ENCODE peak calls at places on chromosomes 11 and 22, in ten cellular contexts. One of them, this sample, is unnamed. For H3K4me1, the result is how much of the 10 kb centered on the place peaks cover.

GRCh38 chr11:33582636-33583325 is 117.8 kb downstream of the C11orf91 start:
- DNase-seq in A549: no peak
- DNase-seq in kidney: no peak
- DNase-seq in CD8-positive, alpha-beta T cell: no peak
- DNase-seq in SJSA1: no peak
- DNase-seq in astrocyte: no peak
- DNase-seq in effector memory CD4-positive, alpha-beta T cell: no peak
- DNase-seq in hepatocyte: no peak
- DNase-seq in tibial artery: no peak
- DNase-seq in mesendoderm: no peak
- DNase-seq in this sample: no peak

GRCh38 chr22:49566141-49566541 is 261.5 kb downstream of the BRD1 start:
- DNase-seq in CD8-positive, alpha-beta T cell: no peak
- DNase-seq in astrocyte: no peak
- DNase-seq in tibial artery: peak
- DNase-seq in kidney: peak
- DNase-seq in effector memory CD4-positive, alpha-beta T cell: no peak
- DNase-seq in mesendoderm: no peak
- DNase-seq in SJSA1: no peak
- DNase-seq in A549: no peak
- DNase-seq in hepatocyte: no peak
- DNase-seq in this sample: no peak

GRCh38 chr22:50403701-50404101 is 60.6 kb downstream of the PPP6R2 start:
- DNase-seq in A549: no peak
- DNase-seq in SJSA1: no peak
- DNase-seq in mesendoderm: no peak
- DNase-seq in CD8-positive, alpha-beta T cell: no peak
- DNase-seq in hepatocyte: peak
- DNase-seq in astrocyte: no peak
- DNase-seq in tibial artery: peak
- DNase-seq in effector memory CD4-positive, alpha-beta T cell: no peak
- DNase-seq in kidney: peak
- DNase-seq in this sample: no peak

GRCh38 chr11:73429121-73429740 is 53.0 kb downstream of the RELT start:
- DNase-seq in mesendoderm: peak
- DNase-seq in tibial artery: no peak
- DNase-seq in CD8-positive, alpha-beta T cell: no peak
- DNase-seq in SJSA1: no peak
- DNase-seq in effector memory CD4-positive, alpha-beta T cell: no peak
- DNase-seq in A549: no peak
- DNase-seq in kidney: no peak
- DNase-seq in hepatocyte: no peak
- DNase-seq in astrocyte: peak
- DNase-seq in this sample: no peak

GRCh38 chr11:110362916-110363574 is 66.6 kb upstream of the RDX start:
- DNase-seq in kidney: no peak
- DNase-seq in tibial artery: no peak
- DNase-seq in SJSA1: peak
- DNase-seq in A549: no peak
- DNase-seq in hepatocyte: peak
- DNase-seq in effector memory CD4-positive, alpha-beta T cell: no peak
- DNase-seq in astrocyte: no peak
- DNase-seq in mesendoderm: peak
- DNase-seq in CD8-positive, alpha-beta T cell: no peak
- DNase-seq in this sample: no peak

GRCh38 chr11:130220311-130221030 is 60.9 kb downstream of the ST14 start:
- DNase-seq in mesendoderm: no peak
- DNase-seq in CD8-positive, alpha-beta T cell: no peak
- DNase-seq in astrocyte: no peak
- DNase-seq in SJSA1: no peak
- DNase-seq in tibial artery: no peak
- DNase-seq in hepatocyte: no peak
- DNase-seq in effector memory CD4-positive, alpha-beta T cell: no peak
- DNase-seq in A549: no peak
- DNase-seq in kidney: peak
- DNase-seq in this sample: peak

GRCh38 chr11:32451808-32452207 is 16.5 kb upstream of the WT1 start:
- DNase-seq in astrocyte: no peak
- DNase-seq in CD8-positive, alpha-beta T cell: no peak
- DNase-seq in mesendoderm: no peak
- DNase-seq in tibial artery: no peak
- DNase-seq in kidney: no peak
- DNase-seq in A549: no peak
- DNase-seq in effector memory CD4-positive, alpha-beta T cell: no peak
- DNase-seq in hepatocyte: no peak
- DNase-seq in SJSA1: no peak
- DNase-seq in this sample: no peak

GRCh38 chr11:111815489-111815888 is 49.3 kb upstream of the PPP2R1B start:
- DNase-seq in astrocyte: peak
- DNase-seq in tibial artery: no peak
- DNase-seq in mesendoderm: no peak
- DNase-seq in hepatocyte: no peak
- DNase-seq in SJSA1: no peak
- DNase-seq in effector memory CD4-positive, alpha-beta T cell: no peak
- DNase-seq in A549: no peak
- DNase-seq in CD8-positive, alpha-beta T cell: no peak
- DNase-seq in kidney: no peak
- DNase-seq in this sample: no peak

GRCh38 chr11:67468509-67468834 is 579 bp downstream of the TMEM134 start:
- DNase-seq in kidney: no peak
- DNase-seq in A549: no peak
- DNase-seq in tibial artery: no peak
- DNase-seq in SJSA1: no peak
- DNase-seq in astrocyte: no peak
- DNase-seq in CD8-positive, alpha-beta T cell: no peak
- DNase-seq in hepatocyte: no peak
- DNase-seq in mesendoderm: no peak
- DNase-seq in effector memory CD4-positive, alpha-beta T cell: no peak
- DNase-seq in this sample: no peak

GRCh38 chr11:66914505-66914904 is 43.7 kb downstream of the PC start:
- DNase-seq in A549: no peak
- DNase-seq in mesendoderm: no peak
- DNase-seq in SJSA1: no peak
- DNase-seq in kidney: no peak
- DNase-seq in tibial artery: no peak
- DNase-seq in astrocyte: no peak
- DNase-seq in effector memory CD4-positive, alpha-beta T cell: no peak
- DNase-seq in hepatocyte: no peak
- DNase-seq in CD8-positive, alpha-beta T cell: no peak
- DNase-seq in this sample: no peak

GRCh38 chr11:2375341-2375853 is 1.7 kb upstream of the CD81 start:
- DNase-seq in effector memory CD4-positive, alpha-beta T cell: no peak
- DNase-seq in astrocyte: no peak
- DNase-seq in A549: no peak
- DNase-seq in CD8-positive, alpha-beta T cell: no peak
- DNase-seq in SJSA1: no peak
- DNase-seq in tibial artery: no peak
- DNase-seq in kidney: peak
- DNase-seq in mesendoderm: peak
- DNase-seq in hepatocyte: no peak
- DNase-seq in this sample: no peak

GRCh38 chr22:38298312-38299000 is 18.8 kb downstream of the CSNK1E start:
- DNase-seq in kidney: no peak
- DNase-seq in SJSA1: no peak
- DNase-seq in astrocyte: peak
- DNase-seq in hepatocyte: peak
- DNase-seq in tibial artery: no peak
- DNase-seq in effector memory CD4-positive, alpha-beta T cell: no peak
- DNase-seq in mesendoderm: peak
- DNase-seq in A549: no peak
- DNase-seq in CD8-positive, alpha-beta T cell: no peak
- DNase-seq in this sample: peak

GRCh38 chr11:36510567-36511020 is 522 bp upstream of the TRAF6 start:
- DNase-seq in hepatocyte: peak
- DNase-seq in SJSA1: no peak
- DNase-seq in CD8-positive, alpha-beta T cell: no peak
- DNase-seq in mesendoderm: no peak
- DNase-seq in effector memory CD4-positive, alpha-beta T cell: no peak
- DNase-seq in astrocyte: peak
- DNase-seq in A549: peak
- DNase-seq in kidney: no peak
- DNase-seq in tibial artery: no peak
- DNase-seq in this sample: no peak
- H3K4me3 ChIP-seq in hepatocyte: peak
- H3K4me3 ChIP-seq in SJSA1: peak
- H3K4me3 ChIP-seq in CD8-positive, alpha-beta T cell: peak
- H3K4me3 ChIP-seq in mesendoderm: peak
- H3K4me3 ChIP-seq in effector memory CD4-positive, alpha-beta T cell: peak
- H3K4me3 ChIP-seq in astrocyte: peak
- H3K4me3 ChIP-seq in A549: peak
- H3K4me3 ChIP-seq in kidney: peak
- H3K4me3 ChIP-seq in tibial artery: peak
- H3K4me3 ChIP-seq in this sample: peak

GRCh38 chr22:32804823-32805585 is 3.5 kb downstream of the TIMP3 start:
- DNase-seq in mesendoderm: no peak
- DNase-seq in kidney: no peak
- DNase-seq in tibial artery: no peak
- DNase-seq in A549: no peak
- DNase-seq in hepatocyte: no peak
- DNase-seq in astrocyte: no peak
- DNase-seq in effector memory CD4-positive, alpha-beta T cell: no peak
- DNase-seq in CD8-positive, alpha-beta T cell: no peak
- DNase-seq in SJSA1: no peak
- DNase-seq in this sample: no peak
- H3K4me1 ChIP-seq in mesendoderm: under half
- H3K4me1 ChIP-seq in kidney: under half
- H3K4me1 ChIP-seq in tibial artery: under half
- H3K4me1 ChIP-seq in A549: under half
- H3K4me1 ChIP-seq in hepatocyte: under half
- H3K4me1 ChIP-seq in astrocyte: under half
- H3K4me1 ChIP-seq in effector memory CD4-positive, alpha-beta T cell: under half
- H3K4me1 ChIP-seq in CD8-positive, alpha-beta T cell: under half
- H3K4me1 ChIP-seq in SJSA1: under half
- H3K4me1 ChIP-seq in this sample: under half

DNA sequence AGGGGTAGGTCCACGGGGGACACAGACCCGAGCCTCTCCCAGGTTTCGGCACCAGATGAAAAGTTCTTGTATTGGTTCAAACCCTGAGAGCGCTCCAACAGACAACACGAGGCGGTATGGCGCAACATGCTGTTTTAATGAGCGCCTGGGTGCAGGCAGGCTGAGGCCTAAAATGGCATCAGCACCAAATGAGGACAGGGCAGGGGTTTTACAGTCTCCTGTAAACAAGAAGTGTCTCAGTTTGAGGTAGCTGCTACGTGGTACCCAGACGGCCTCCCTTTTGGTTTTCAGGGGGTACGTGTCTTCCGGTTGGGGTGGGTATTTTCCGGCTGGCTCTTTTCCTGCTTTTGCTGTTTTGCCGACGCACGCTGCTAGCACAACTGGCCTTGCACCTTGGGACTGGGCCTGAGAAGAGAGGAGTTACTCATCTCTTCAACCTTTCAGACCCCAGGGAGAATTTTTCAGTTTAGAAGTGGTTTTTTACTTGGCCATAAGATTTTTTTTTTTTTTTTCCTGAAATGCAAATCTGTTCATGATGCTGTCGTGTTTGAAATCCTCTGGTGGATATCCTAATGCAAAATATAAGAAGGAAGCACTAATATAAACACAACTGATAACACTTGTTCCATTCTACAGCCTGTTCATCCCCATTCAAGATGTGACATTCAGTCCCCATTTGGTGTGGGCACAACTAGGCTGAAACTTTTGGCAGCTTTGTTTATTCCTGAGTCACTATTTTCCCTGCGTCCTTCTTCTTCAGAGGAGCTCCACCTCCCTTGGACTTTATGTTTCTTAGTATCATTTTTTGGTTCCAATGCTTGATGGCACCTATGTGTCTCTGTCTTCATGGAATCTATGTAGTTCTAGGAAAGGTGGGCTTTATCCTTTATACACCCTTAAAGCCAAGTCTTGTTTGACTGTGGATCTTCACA is 6.5 kb downstream of the PPFIBP2 start:
- DNase-seq in hepatocyte: no peak
- DNase-seq in astrocyte: no peak
- DNase-seq in kidney: no peak
- DNase-seq in tibial artery: no peak
- DNase-seq in CD8-positive, alpha-beta T cell: no peak
- DNase-seq in mesendoderm: no peak
- DNase-seq in effector memory CD4-positive, alpha-beta T cell: no peak
- DNase-seq in SJSA1: no peak
- DNase-seq in A549: no peak
- DNase-seq in this sample: no peak
- H3K4me3 ChIP-seq in hepatocyte: no peak
- H3K4me3 ChIP-seq in astrocyte: no peak
- H3K4me3 ChIP-seq in kidney: no peak
- H3K4me3 ChIP-seq in tibial artery: no peak
- H3K4me3 ChIP-seq in CD8-positive, alpha-beta T cell: no peak
- H3K4me3 ChIP-seq in mesendoderm: no peak
- H3K4me3 ChIP-seq in effector memory CD4-positive, alpha-beta T cell: no peak
- H3K4me3 ChIP-seq in SJSA1: no peak
- H3K4me3 ChIP-seq in A549: no peak
- H3K4me3 ChIP-seq in this sample: no peak

DNA sequence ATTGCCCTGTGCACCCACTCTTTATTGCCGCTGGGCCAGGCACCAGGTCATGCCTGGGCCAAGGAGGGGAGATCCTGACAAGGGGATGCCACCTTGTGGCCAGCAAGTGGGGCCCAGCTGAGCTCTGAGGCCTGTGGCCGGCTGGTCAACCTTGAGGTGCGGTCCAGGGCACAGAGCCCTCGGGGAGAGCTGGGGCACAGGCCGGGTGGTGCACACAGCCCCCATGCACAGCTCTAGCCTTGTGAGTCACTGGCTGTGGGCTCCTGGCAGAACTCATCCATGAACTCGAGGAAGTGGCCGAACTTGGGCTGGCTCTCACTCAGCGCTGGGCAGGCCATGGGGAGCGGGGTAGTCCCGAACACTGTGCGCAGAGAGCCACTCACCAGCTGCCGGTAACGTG is 94.3 kb downstream of the RNF169 start:
- DNase-seq in mesendoderm: no peak
- DNase-seq in kidney: no peak
- DNase-seq in tibial artery: no peak
- DNase-seq in hepatocyte: no peak
- DNase-seq in SJSA1: no peak
- DNase-seq in CD8-positive, alpha-beta T cell: no peak
- DNase-seq in astrocyte: no peak
- DNase-seq in effector memory CD4-positive, alpha-beta T cell: no peak
- DNase-seq in A549: no peak
- DNase-seq in this sample: no peak
- H3K4me1 ChIP-seq in mesendoderm: under half
- H3K4me1 ChIP-seq in kidney: under half
- H3K4me1 ChIP-seq in tibial artery: under half
- H3K4me1 ChIP-seq in hepatocyte: under half
- H3K4me1 ChIP-seq in SJSA1: under half
- H3K4me1 ChIP-seq in CD8-positive, alpha-beta T cell: under half
- H3K4me1 ChIP-seq in astrocyte: under half
- H3K4me1 ChIP-seq in effector memory CD4-positive, alpha-beta T cell: under half
- H3K4me1 ChIP-seq in A549: under half
- H3K4me1 ChIP-seq in this sample: under half

GRCh38 chr11:16403448-16403803 is 47.1 kb upstream of the SOX6 start:
- DNase-seq in CD8-positive, alpha-beta T cell: no peak
- DNase-seq in hepatocyte: no peak
- DNase-seq in effector memory CD4-positive, alpha-beta T cell: no peak
- DNase-seq in astrocyte: no peak
- DNase-seq in A549: no peak
- DNase-seq in mesendoderm: peak
- DNase-seq in kidney: no peak
- DNase-seq in SJSA1: no peak
- DNase-seq in tibial artery: no peak
- DNase-seq in this sample: no peak
- H3K4me3 ChIP-seq in CD8-positive, alpha-beta T cell: no peak
- H3K4me3 ChIP-seq in hepatocyte: no peak
- H3K4me3 ChIP-seq in effector memory CD4-positive, alpha-beta T cell: no peak
- H3K4me3 ChIP-seq in astrocyte: no peak
- H3K4me3 ChIP-seq in A549: no peak
- H3K4me3 ChIP-seq in mesendoderm: no peak
- H3K4me3 ChIP-seq in kidney: no peak
- H3K4me3 ChIP-seq in SJSA1: no peak
- H3K4me3 ChIP-seq in tibial artery: no peak
- H3K4me3 ChIP-seq in this sample: no peak